ENCODE peak calls at places on chromosomes 4 and X, in seven cellular contexts. G is ELR, Y is T-cell, S is H54, P is cardiac muscle cell, O is GM03348, E is GM12865. N is an unnamed sample.

GRCh38 chr4:163523791-163524365 is 29.4 kb downstream of the TMA16 start:
- DNase-seq in P (peak), Y (no peak), E (no peak), O (no peak), G (no peak), S (no peak), N (no peak)

GRCh38 chr4:186845137-186845842 is 121.6 kb upstream of the FAT1 start:
- DNase-seq in P (peak), S (no peak), E (no peak), Y (no peak), O (peak), G (peak), N (no peak)

GRCh38 chr4:141233673-141234072 is 13.0 kb downstream of the ZNF330 start:
- DNase-seq in P (no peak), G (no peak), O (no peak), E (no peak), S (no peak), Y (no peak), N (no peak)

GRCh38 chr4:184479516-184479950 is 5.2 kb upstream of the IRF2 start:
- DNase-seq in Y (no peak), G (no peak), E (no peak), S (no peak), O (no peak), P (no peak), N (no peak)

GRCh38 chrX:10189317-10190268 is 32.8 kb downstream of the CLCN4 start:
- DNase-seq in O (peak), S (peak), P (peak), Y (peak), G (peak), E (peak), N (peak)

GRCh38 chr4:101349346-101350064 is 2.2 kb upstream of the PPP3CA start:
- DNase-seq in E (no peak), P (peak), G (peak), O (no peak), S (no peak), Y (no peak), N (no peak)

GRCh38 chrX:10566726-10567097 is 53.7 kb downstream of the MID1 start:
- DNase-seq in O (no peak), G (no peak), P (no peak), Y (no peak), S (no peak), E (no peak), N (no peak)

GRCh38 chr4:89998350-89999098 is 103.9 kb downstream of the MMRN1 start:
- DNase-seq in Y (no peak), G (no peak), P (no peak), S (no peak), O (no peak), E (no peak), N (no peak)

GRCh38 chrX:126170715-126171114 is 4.6 kb upstream of the DCAF12L2 start:
- DNase-seq in Y (no peak), G (no peak), S (no peak), O (no peak), E (no peak), P (no peak), N (no peak)

GRCh38 chrX:48663241-48663640 is 20.4 kb upstream of the WAS start:
- DNase-seq in S (no peak), G (no peak), P (no peak), O (no peak), Y (no peak), E (no peak), N (no peak)

GRCh38 chr4:24912252-24913098 is at the start of gene CCDC149:
- DNase-seq in S (peak), Y (no peak), O (peak), G (peak), E (no peak), P (peak), N (no peak)

GRCh38 chr4:17577660-17578481 is 873 bp downstream of the LAP3 start:
- DNase-seq in O (peak), G (peak), Y (peak), E (peak), S (no peak), P (peak), N (peak)

GRCh38 chr4:101393256-101393655 is 45.9 kb upstream of the PPP3CA start:
- DNase-seq in E (no peak), Y (no peak), P (no peak), G (peak), S (peak), O (peak), N (no peak)

GRCh38 chr4:11004818-11005217 is 320.2 kb upstream of the CLNK start:
- DNase-seq in P (no peak), G (no peak), E (no peak), O (no peak), Y (no peak), S (no peak), N (no peak)

GRCh38 chr4:183722738-183723560 is 63.9 kb downstream of the TRAPPC11 start:
- DNase-seq in G (peak), P (peak), S (no peak), O (peak), E (peak), Y (peak), N (no peak)

GRCh38 chrX:103608305-103608963 is 671 bp downstream of the TCEAL3 start:
- DNase-seq in E (peak), Y (no peak), G (peak), S (no peak), P (no peak), O (no peak), N (no peak)

GRCh38 chr4:112153222-112153791 is 8.1 kb downstream of the FAM241A start:
- DNase-seq in P (no peak), S (no peak), G (no peak), E (no peak), Y (no peak), O (no peak), N (peak)

GRCh38 chr4:118911162-118911791 is 22.6 kb downstream of the SYNPO2 start:
- DNase-seq in Y (no peak), O (peak), P (peak), E (no peak), S (no peak), G (peak), N (no peak)

GRCh38 chr4:2168469-2169319 is 73.2 kb downstream of the HAUS3 start:
- DNase-seq in E (no peak), S (no peak), G (no peak), P (no peak), O (no peak), Y (no peak), N (no peak)

GRCh38 chr4:108370291-108370690 is 201.6 kb upstream of the LEF1 start:
- DNase-seq in P (no peak), G (no peak), S (no peak), O (no peak), E (peak), Y (peak), N (peak)

GRCh38 chr4:84220990-84221389 is 278.1 kb downstream of the NKX6-1 start:
- DNase-seq in O (no peak), G (no peak), Y (no peak), E (peak), P (no peak), S (no peak), N (no peak)

GRCh38 chr4:139532951-139533350 is 23.1 kb downstream of the SETD7 start:
- DNase-seq in G (no peak), Y (no peak), E (no peak), P (no peak), O (no peak), S (no peak), N (no peak)

GRCh38 chr4:87853108-87853507 is 20.3 kb downstream of the MEPE start:
- DNase-seq in Y (no peak), G (peak), P (peak), E (peak), O (peak), S (no peak), N (no peak)

GRCh38 chrX:68833448-68833805 is 4.6 kb downstream of the EFNB1 start:
- DNase-seq in E (no peak), G (no peak), P (no peak), S (no peak), O (no peak), Y (no peak), N (no peak)

GRCh38 chr4:47830263-47831025 is 7.4 kb downstream of the CORIN start:
- DNase-seq in G (no peak), Y (no peak), E (no peak), O (no peak), P (no peak), S (no peak), N (no peak)

GRCh38 chr4:47315346-47315745 is 148.2 kb downstream of the COMMD8 start:
- DNase-seq in O (no peak), E (peak), G (peak), Y (no peak), S (no peak), P (peak), N (no peak)

GRCh38 chrX:44945736-44946135 is 72.7 kb downstream of the KDM6A start:
- DNase-seq in P (no peak), E (peak), Y (no peak), O (no peak), S (no peak), G (peak), N (no peak)

GRCh38 chr4:85955614-85956295 is 404.1 kb downstream of the MAPK10 start:
- DNase-seq in G (peak), P (no peak), E (no peak), S (no peak), O (no peak), Y (no peak), N (no peak)

GRCh38 chrX:26789751-26790150 is 573.8 kb downstream of the MAGEB5 start:
- DNase-seq in O (no peak), P (no peak), E (no peak), Y (no peak), G (no peak), S (no peak), N (no peak)

GRCh38 chr4:21948347-21949072 is at the start of gene KCNIP4:
- DNase-seq in P (peak), G (peak), O (peak), S (no peak), Y (peak), E (no peak), N (no peak)

GRCh38 chr4:73687414-73687813 is 53.0 kb upstream of the CXCL8 start:
- DNase-seq in Y (no peak), P (no peak), G (peak), E (no peak), O (no peak), S (no peak), N (no peak)

GRCh38 chrX:153412746-153413720 is 1.8 kb downstream of the ZFP92 start:
- DNase-seq in E (no peak), P (no peak), Y (no peak), S (no peak), O (no peak), G (no peak), N (no peak)

GRCh38 chrX:96985046-96985445 is 101.3 kb downstream of the RPA4 start:
- DNase-seq in P (no peak), O (no peak), S (no peak), E (no peak), Y (no peak), G (no peak), N (no peak)

GRCh38 chr4:3563403-3563802 is 31.2 kb upstream of the LRPAP1 start:
- DNase-seq in G (no peak), P (no peak), E (no peak), O (no peak), S (no peak), Y (no peak), N (no peak)

GRCh38 chrX:7110821-7111276 is 36.7 kb upstream of the STS start:
- DNase-seq in Y (no peak), G (peak), S (no peak), E (peak), O (no peak), P (no peak), N (peak)

GRCh38 chrX:13009256-13009655 is 34.3 kb downstream of the TMSB4X start:
- DNase-seq in P (no peak), Y (no peak), E (no peak), S (no peak), O (no peak), G (no peak), N (no peak)

GRCh38 chr4:20639346-20639745 is 60.9 kb upstream of the PACRGL start:
- DNase-seq in P (no peak), G (no peak), Y (no peak), E (no peak), S (no peak), O (no peak), N (no peak)

N was measured in DND-41.